ENCODE peak calls at places on chromosomes 12 and 14, in nine cellular contexts. One of them, this sample, is unnamed.

GRCh38 chr14:102699416-102700110 is 77.7 kb upstream of the TRAF3 start:
- DNase-seq in amniotic epithelial cell: no peak
- DNase-seq in occipital lobe: no peak
- DNase-seq in Ammon's horn: no peak
- DNase-seq in HCT116: no peak
- DNase-seq in fibroblast of pulmonary artery: peak; percentile 27
- DNase-seq in CD4-positive, alpha-beta T cell: no peak
- DNase-seq in SHP77: no peak
- DNase-seq in erythroblast: no peak
- DNase-seq in this sample: no peak

GRCh38 chr14:38070213-38070612 is 137.5 kb upstream of the SSTR1 start:
- DNase-seq in amniotic epithelial cell: no peak
- DNase-seq in occipital lobe: no peak
- DNase-seq in Ammon's horn: no peak
- DNase-seq in HCT116: no peak
- DNase-seq in fibroblast of pulmonary artery: no peak
- DNase-seq in CD4-positive, alpha-beta T cell: no peak
- DNase-seq in SHP77: no peak
- DNase-seq in erythroblast: no peak
- DNase-seq in this sample: no peak

GRCh38 chr12:2172486-2173214 is 119.9 kb downstream of the CACNA1C start:
- DNase-seq in amniotic epithelial cell: peak; percentile 14
- DNase-seq in occipital lobe: no peak
- DNase-seq in Ammon's horn: no peak
- DNase-seq in HCT116: no peak
- DNase-seq in fibroblast of pulmonary artery: peak; percentile 14
- DNase-seq in CD4-positive, alpha-beta T cell: no peak
- DNase-seq in SHP77: no peak
- DNase-seq in erythroblast: no peak
- DNase-seq in this sample: no peak

GRCh38 chr14:33271216-33271615 is 332.5 kb downstream of the NPAS3 start:
- DNase-seq in amniotic epithelial cell: peak; percentile 43
- DNase-seq in occipital lobe: no peak
- DNase-seq in Ammon's horn: no peak
- DNase-seq in HCT116: no peak
- DNase-seq in fibroblast of pulmonary artery: no peak
- DNase-seq in CD4-positive, alpha-beta T cell: no peak
- DNase-seq in SHP77: no peak
- DNase-seq in erythroblast: no peak
- DNase-seq in this sample: no peak

GRCh38 chr12:113980537-113981337 is 14.6 kb upstream of the RBM19 start:
- DNase-seq in amniotic epithelial cell: peak; percentile 58
- DNase-seq in occipital lobe: peak; percentile 8
- DNase-seq in Ammon's horn: peak; percentile 91
- DNase-seq in HCT116: peak; percentile 61
- DNase-seq in fibroblast of pulmonary artery: peak; percentile 84
- DNase-seq in CD4-positive, alpha-beta T cell: no peak
- DNase-seq in SHP77: peak; percentile 82
- DNase-seq in erythroblast: peak; percentile 81
- DNase-seq in this sample: peak; percentile 61

GRCh38 chr14:99261916-99262787 is 9.8 kb downstream of the BCL11B start:
- DNase-seq in amniotic epithelial cell: no peak
- DNase-seq in occipital lobe: no peak
- DNase-seq in Ammon's horn: no peak
- DNase-seq in HCT116: no peak
- DNase-seq in fibroblast of pulmonary artery: no peak
- DNase-seq in CD4-positive, alpha-beta T cell: peak; percentile 86
- DNase-seq in SHP77: no peak
- DNase-seq in erythroblast: no peak
- DNase-seq in this sample: no peak

GRCh38 chr14:51867753-51868152 is 7.3 kb downstream of the GNG2 start:
- DNase-seq in amniotic epithelial cell: peak; percentile 59
- DNase-seq in occipital lobe: no peak
- DNase-seq in Ammon's horn: no peak
- DNase-seq in HCT116: no peak
- DNase-seq in fibroblast of pulmonary artery: no peak
- DNase-seq in CD4-positive, alpha-beta T cell: no peak
- DNase-seq in SHP77: no peak
- DNase-seq in erythroblast: no peak
- DNase-seq in this sample: no peak

GRCh38 chr14:60165547-60165876 is 314 bp upstream of the DHRS7 start:
- DNase-seq in amniotic epithelial cell: no peak
- DNase-seq in occipital lobe: no peak
- DNase-seq in Ammon's horn: no peak
- DNase-seq in HCT116: no peak
- DNase-seq in fibroblast of pulmonary artery: no peak
- DNase-seq in CD4-positive, alpha-beta T cell: no peak
- DNase-seq in SHP77: no peak
- DNase-seq in erythroblast: no peak
- DNase-seq in this sample: no peak

GRCh38 chr12:67826148-67826547 is 163.1 kb upstream of the IFNG-AS1 start:
- DNase-seq in amniotic epithelial cell: peak; percentile 26
- DNase-seq in occipital lobe: no peak
- DNase-seq in Ammon's horn: no peak
- DNase-seq in HCT116: no peak
- DNase-seq in fibroblast of pulmonary artery: no peak
- DNase-seq in CD4-positive, alpha-beta T cell: no peak
- DNase-seq in SHP77: no peak
- DNase-seq in erythroblast: no peak
- DNase-seq in this sample: no peak

GRCh38 chr14:74242055-74243042 is 3.1 kb downstream of the VSX2 start:
- DNase-seq in amniotic epithelial cell: no peak
- DNase-seq in occipital lobe: no peak
- DNase-seq in Ammon's horn: no peak
- DNase-seq in HCT116: no peak
- DNase-seq in fibroblast of pulmonary artery: no peak
- DNase-seq in CD4-positive, alpha-beta T cell: no peak
- DNase-seq in SHP77: no peak
- DNase-seq in erythroblast: no peak
- DNase-seq in this sample: no peak

GRCh38 chr12:40375076-40375475 is 150.3 kb downstream of the LRRK2 start:
- DNase-seq in amniotic epithelial cell: peak; percentile 1
- DNase-seq in occipital lobe: no peak
- DNase-seq in Ammon's horn: no peak
- DNase-seq in HCT116: peak; percentile 8
- DNase-seq in fibroblast of pulmonary artery: peak; percentile 3
- DNase-seq in CD4-positive, alpha-beta T cell: no peak
- DNase-seq in SHP77: no peak
- DNase-seq in erythroblast: peak; percentile 5
- DNase-seq in this sample: no peak

GRCh38 chr14:91377700-91378652 is 39.6 kb downstream of the CCDC88C start:
- DNase-seq in amniotic epithelial cell: no peak
- DNase-seq in occipital lobe: no peak
- DNase-seq in Ammon's horn: no peak
- DNase-seq in HCT116: no peak
- DNase-seq in fibroblast of pulmonary artery: no peak
- DNase-seq in CD4-positive, alpha-beta T cell: no peak
- DNase-seq in SHP77: peak; percentile 91
- DNase-seq in erythroblast: no peak
- DNase-seq in this sample: peak; percentile 82

GRCh38 chr12:108120863-108121165 is 8.3 kb upstream of the WSCD2 start:
- DNase-seq in amniotic epithelial cell: no peak
- DNase-seq in occipital lobe: peak; percentile 31
- DNase-seq in Ammon's horn: peak; percentile 14
- DNase-seq in HCT116: no peak
- DNase-seq in fibroblast of pulmonary artery: no peak
- DNase-seq in CD4-positive, alpha-beta T cell: no peak
- DNase-seq in SHP77: no peak
- DNase-seq in erythroblast: peak; percentile 17
- DNase-seq in this sample: no peak

GRCh38 chr14:58805605-58806358 is 168.0 kb downstream of the DACT1 start:
- DNase-seq in amniotic epithelial cell: peak; percentile 40
- DNase-seq in occipital lobe: no peak
- DNase-seq in Ammon's horn: no peak
- DNase-seq in HCT116: no peak
- DNase-seq in fibroblast of pulmonary artery: peak; percentile 91
- DNase-seq in CD4-positive, alpha-beta T cell: no peak
- DNase-seq in SHP77: peak; percentile 62
- DNase-seq in erythroblast: no peak
- DNase-seq in this sample: no peak

GRCh38 chr12:59036973-59037807 is 116.9 kb upstream of the LRIG3 start:
- DNase-seq in amniotic epithelial cell: peak; percentile 72
- DNase-seq in occipital lobe: no peak
- DNase-seq in Ammon's horn: peak; percentile 37
- DNase-seq in HCT116: no peak
- DNase-seq in fibroblast of pulmonary artery: peak; percentile 43
- DNase-seq in CD4-positive, alpha-beta T cell: no peak
- DNase-seq in SHP77: no peak
- DNase-seq in erythroblast: no peak
- DNase-seq in this sample: no peak

GRCh38 chr12:125983094-125983783 is 918.0 kb downstream of the AACS start:
- DNase-seq in amniotic epithelial cell: peak; percentile 66
- DNase-seq in occipital lobe: no peak
- DNase-seq in Ammon's horn: peak; percentile 43
- DNase-seq in HCT116: no peak
- DNase-seq in fibroblast of pulmonary artery: peak; percentile 1
- DNase-seq in CD4-positive, alpha-beta T cell: no peak
- DNase-seq in SHP77: no peak
- DNase-seq in erythroblast: no peak
- DNase-seq in this sample: no peak

GRCh38 chr12:93549174-93549573 is 23.3 kb upstream of the SOCS2 start:
- DNase-seq in amniotic epithelial cell: no peak
- DNase-seq in occipital lobe: no peak
- DNase-seq in Ammon's horn: no peak
- DNase-seq in HCT116: no peak
- DNase-seq in fibroblast of pulmonary artery: no peak
- DNase-seq in CD4-positive, alpha-beta T cell: no peak
- DNase-seq in SHP77: no peak
- DNase-seq in erythroblast: no peak
- DNase-seq in this sample: no peak

GRCh38 chr12:80268924-80269749 is 169.8 kb downstream of the OTOGL start:
- DNase-seq in amniotic epithelial cell: peak; percentile 73
- DNase-seq in occipital lobe: no peak
- DNase-seq in Ammon's horn: no peak
- DNase-seq in HCT116: peak; percentile 54
- DNase-seq in fibroblast of pulmonary artery: peak; percentile 58
- DNase-seq in CD4-positive, alpha-beta T cell: no peak
- DNase-seq in SHP77: no peak
- DNase-seq in erythroblast: no peak
- DNase-seq in this sample: no peak

GRCh38 chr12:8012910-8013309 is 19.6 kb upstream of the FOXJ2 start:
- DNase-seq in amniotic epithelial cell: peak; percentile 55
- DNase-seq in occipital lobe: no peak
- DNase-seq in Ammon's horn: no peak
- DNase-seq in HCT116: no peak
- DNase-seq in fibroblast of pulmonary artery: no peak
- DNase-seq in CD4-positive, alpha-beta T cell: no peak
- DNase-seq in SHP77: no peak
- DNase-seq in erythroblast: no peak
- DNase-seq in this sample: no peak

GRCh38 chr14:86782092-86782580 is 1210.8 kb downstream of the GALC start:
- DNase-seq in amniotic epithelial cell: no peak
- DNase-seq in occipital lobe: no peak
- DNase-seq in Ammon's horn: no peak
- DNase-seq in HCT116: no peak
- DNase-seq in fibroblast of pulmonary artery: no peak
- DNase-seq in CD4-positive, alpha-beta T cell: no peak
- DNase-seq in SHP77: no peak
- DNase-seq in erythroblast: no peak
- DNase-seq in this sample: no peak